ENCODE peak calls at places on chromosomes 5 and 9, in four cellular contexts. D, F, B and N are unnamed samples.

GRCh38 chr5:348726-349125 is 27.2 kb downstream of the AHRR start:
- DNase-seq in D (no peak), F (no peak), B (no peak), N (no peak)

GRCh38 chr9:132702254-132702653 is 32.0 kb downstream of the GTF3C4 start:
- DNase-seq in D (no peak), F (no peak), B (no peak), N (no peak)

GRCh38 chr5:149902177-149902576 is 42.4 kb downstream of the PDE6A start:
- DNase-seq in D (no peak), F (no peak), B (no peak), N (no peak)

GRCh38 chr5:23704176-23704855 is 196.9 kb downstream of the PRDM9 start:
- DNase-seq in D (peak; percentile 81), F (no peak), B (no peak), N (no peak)

GRCh38 chr9:5113523-5113922 is 71.9 kb downstream of the INSL6 start:
- DNase-seq in D (no peak), F (no peak), B (no peak), N (no peak)

GRCh38 chr9:99269429-99269828 is 47.3 kb downstream of the SEC61B start:
- DNase-seq in D (no peak), F (no peak), B (no peak), N (no peak)

GRCh38 chr9:91532325-91532724 is 108.7 kb upstream of the NFIL3 start:
- DNase-seq in D (no peak), F (no peak), B (no peak), N (no peak)

GRCh38 chr5:35198681-35199080 is 31.6 kb downstream of the PRLR start:
- DNase-seq in D (no peak), F (no peak), B (no peak), N (no peak)

GRCh38 chr9:120878188-120879130 is 1.5 kb upstream of the PHF19 start:
- DNase-seq in D (no peak), F (no peak), B (no peak), N (no peak)

GRCh38 chr5:17276445-17276844 is 59.0 kb downstream of the BASP1 start:
- DNase-seq in D (no peak), F (no peak), B (no peak), N (no peak)

GRCh38 chr5:83255268-83255667 is 177.9 kb downstream of the XRCC4 start:
- DNase-seq in D (no peak), F (no peak), B (no peak), N (no peak)

GRCh38 chr5:83608122-83608521 is 112.5 kb downstream of the HAPLN1 start:
- DNase-seq in D (peak; percentile 15), F (peak; percentile 59), B (no peak), N (no peak)

GRCh38 chr5:98997000-98997399 is 68.2 kb upstream of the CHD1 start:
- DNase-seq in D (no peak), F (no peak), B (no peak), N (no peak)

GRCh38 chr9:81031422-81032029 is 657.8 kb downstream of the TLE1 start:
- DNase-seq in D (no peak), F (no peak), B (no peak), N (no peak)

GRCh38 chr5:176429972-176430371 is 13.6 kb upstream of the CLTB start:
- DNase-seq in D (no peak), F (no peak), B (no peak), N (no peak)

GRCh38 chr5:29894668-29895067 is 1298.8 kb upstream of the CDH6 start:
- DNase-seq in D (no peak), F (no peak), B (no peak), N (no peak)

GRCh38 chr9:110579763-110580255 is 268 bp upstream of the SVEP1 start:
- DNase-seq in D (no peak), F (peak; percentile 48), B (no peak), N (no peak)

GRCh38 chr9:123550012-123550411 is 194.0 kb downstream of the CRB2 start:
- DNase-seq in D (no peak), F (no peak), B (no peak), N (no peak)

GRCh38 chr5:59049070-59049469 is 466.2 kb downstream of the RAB3C start:
- DNase-seq in D (no peak), F (no peak), B (no peak), N (no peak)

GRCh38 chr9:84998639-84999038 is 329.1 kb downstream of the NTRK2 start:
- DNase-seq in D (no peak), F (no peak), B (no peak), N (no peak)

GRCh38 chr5:77861576-77861975 is 85.4 kb upstream of the TBCA start:
- DNase-seq in D (no peak), F (no peak), B (no peak), N (no peak)

GRCh38 chr9:94812343-94812742 is 85.8 kb downstream of the AOPEP start:
- DNase-seq in D (no peak), F (no peak), B (no peak), N (no peak)

GRCh38 chr9:128972956-128973355 is 25.5 kb downstream of the NUP188 start:
- DNase-seq in D (no peak), F (no peak), B (no peak), N (no peak)

GRCh38 chr5:65508978-65509377 is 27.3 kb upstream of the ADAMTS6 start:
- DNase-seq in D (no peak), F (no peak), B (no peak), N (no peak)

GRCh38 chr5:95066048-95066447 is 218.8 kb downstream of the MCTP1 start:
- DNase-seq in D (no peak), F (no peak), B (no peak), N (no peak)

GRCh38 chr5:72452515-72453259 is 54.5 kb downstream of the ZNF366 start:
- DNase-seq in D (no peak), F (no peak), B (no peak), N (no peak)

GRCh38 chr9:116365056-116365471 is 211.5 kb downstream of the PAPPA start:
- DNase-seq in D (no peak), F (no peak), B (no peak), N (no peak)